ENCODE peak calls at places on chromosomes 5 and 9, in nine cellular contexts. O is prostate gland; C is tibial nerve; H is stimulated activated CD4-positive, alpha-beta T cell treated with anti-CD3 and anti-CD28 coated beads, Interleukin-12 subunit alpha, Interleukin-12 subunit beta, amount 100 ng/mL, for 4 hours; L is cardiac muscle cell; E is stimulated activated CD8-positive, alpha-beta memory T cell treated with anti-CD3 and anti-CD28 coated beads, Interleukin-4, amount 100 ng/mL, for 4 hours; Y is CD4-positive, CD25-positive, alpha-beta regulatory T cell; G is GM23248; D is AG20443. T is an unnamed sample.

GRCh38 chr5:68424799-68425537 is 209.4 kb downstream of the PIK3R1 start:
- DNase-seq in O (no peak), C (no peak), H (no peak), L (no peak), E (peak; percentile 13), Y (peak; percentile 24), G (peak; percentile 77), D (peak; percentile 52), T (no peak)

GRCh38 chr9:99365233-99365980 is 143.3 kb downstream of the SEC61B start:
- DNase-seq in O (no peak), C (no peak), H (no peak), L (peak; percentile 21), E (no peak), Y (no peak), G (peak; percentile 36), D (peak; percentile 46), T (no peak)

GRCh38 chr5:144361406-144361805 is 190.7 kb downstream of the KCTD16 start:
- DNase-seq in O (no peak), C (no peak), H (no peak), L (no peak), E (no peak), Y (no peak), G (no peak), D (no peak), T (no peak)

GRCh38 chr5:1876708-1877433 is 5.9 kb downstream of the IRX4 start:
- DNase-seq in O (no peak), C (no peak), H (no peak), L (peak; percentile 63), E (no peak), Y (no peak), G (no peak), D (no peak), T (no peak)

GRCh38 chr5:92945630-92946097 is 635.4 kb downstream of the NR2F1-AS1 start:
- DNase-seq in O (no peak), C (no peak), H (no peak), L (no peak), E (no peak), Y (no peak), G (peak; percentile 22), D (peak; percentile 27), T (no peak)

GRCh38 chr9:87087197-87087596 is 139.9 kb upstream of the GAS1 start:
- DNase-seq in O (no peak), C (no peak), H (no peak), L (no peak), E (no peak), Y (no peak), G (no peak), D (no peak), T (no peak)

GRCh38 chr9:127133739-127134167 is 11.3 kb upstream of the ANGPTL2 start:
- DNase-seq in O (peak; percentile 50), C (peak; percentile 51), H (no peak), L (peak; percentile 21), E (no peak), Y (no peak), G (peak; percentile 92), D (peak; percentile 85), T (no peak)

GRCh38 chr5:169628891-169629290 is 8.2 kb upstream of the DOCK2 start:
- DNase-seq in O (no peak), C (no peak), H (no peak), L (no peak), E (no peak), Y (no peak), G (peak; percentile 90), D (peak; percentile 68), T (no peak)

GRCh38 chr9:87187656-87188055 is 240.3 kb upstream of the GAS1 start:
- DNase-seq in O (no peak), C (no peak), H (no peak), L (no peak), E (no peak), Y (no peak), G (no peak), D (no peak), T (no peak)

GRCh38 chr5:133757396-133757795 is 145.1 kb upstream of the FSTL4 start:
- DNase-seq in O (no peak), C (no peak), H (no peak), L (no peak), E (no peak), Y (no peak), G (no peak), D (no peak), T (no peak)

GRCh38 chr5:60470881-60471280 is 229.1 kb downstream of the DEPDC1B start:
- DNase-seq in O (no peak), C (no peak), H (no peak), L (no peak), E (no peak), Y (no peak), G (no peak), D (no peak), T (no peak)

GRCh38 chr9:4167728-4168127 is 132.1 kb downstream of the GLIS3 start:
- DNase-seq in O (no peak), C (no peak), H (no peak), L (no peak), E (no peak), Y (no peak), G (no peak), D (no peak), T (no peak)

GRCh38 chr5:16550316-16550952 is 66.4 kb downstream of the RETREG1 start:
- DNase-seq in O (no peak), C (no peak), H (peak; percentile 5), L (peak; percentile 52), E (no peak), Y (peak; percentile 4), G (peak; percentile 77), D (peak; percentile 68), T (no peak)

GRCh38 chr9:79256691-79257213 is 315.0 kb upstream of the TLE4 start:
- DNase-seq in O (no peak), C (no peak), H (no peak), L (no peak), E (no peak), Y (no peak), G (peak; percentile 55), D (peak; percentile 61), T (peak; percentile 42)

GRCh38 chr9:35568196-35568595 is 36.9 kb upstream of the TESK1 start:
- DNase-seq in O (no peak), C (no peak), H (no peak), L (no peak), E (no peak), Y (no peak), G (no peak), D (no peak), T (no peak)

GRCh38 chr5:163434410-163434866 is 3.0 kb upstream of the CCNG1 start:
- DNase-seq in O (peak; percentile 11), C (no peak), H (peak; percentile 12), L (no peak), E (no peak), Y (no peak), G (no peak), D (no peak), T (no peak)

GRCh38 chr5:130222638-130223037 is 318.4 kb downstream of the CHSY3 start:
- DNase-seq in O (no peak), C (no peak), H (no peak), L (no peak), E (no peak), Y (no peak), G (no peak), D (no peak), T (no peak)

GRCh38 chr9:96050048-96050875 is 174.8 kb downstream of the ERCC6L2 start:
- DNase-seq in O (no peak), C (no peak), H (no peak), L (no peak), E (no peak), Y (no peak), G (no peak), D (no peak), T (no peak)

GRCh38 chr9:133761641-133762248 is 23.6 kb upstream of the SARDH start:
- DNase-seq in O (no peak), C (no peak), H (no peak), L (no peak), E (no peak), Y (no peak), G (no peak), D (no peak), T (peak; percentile 13)

GRCh38 chr5:90855296-90855990 is 296.8 kb downstream of the ADGRV1 start:
- DNase-seq in O (no peak), C (no peak), H (no peak), L (no peak), E (no peak), Y (no peak), G (no peak), D (no peak), T (no peak)

GRCh38 chr5:148443998-148444397 is 60.2 kb downstream of the FBXO38 start:
- DNase-seq in O (peak; percentile 49), C (no peak), H (peak; percentile 21), L (peak; percentile 80), E (no peak), Y (peak; percentile 45), G (peak; percentile 76), D (peak; percentile 62), T (peak; percentile 49)

GRCh38 chr5:138646671-138647070 is 71.5 kb upstream of the HSPA9 start:
- DNase-seq in O (no peak), C (no peak), H (no peak), L (no peak), E (no peak), Y (no peak), G (no peak), D (no peak), T (no peak)

GRCh38 chr9:10274983-10275382 is 337.8 kb downstream of the PTPRD start:
- DNase-seq in O (no peak), C (no peak), H (no peak), L (peak; percentile 5), E (no peak), Y (no peak), G (no peak), D (no peak), T (no peak)

GRCh38 chr5:120803282-120803681 is 339.2 kb downstream of the PRR16 start:
- DNase-seq in O (no peak), C (no peak), H (no peak), L (no peak), E (no peak), Y (no peak), G (peak; percentile 63), D (peak; percentile 24), T (no peak)

GRCh38 chr5:180607861-180608571 is 16.7 kb upstream of the SCGB3A1 start:
- DNase-seq in O (no peak), C (no peak), H (no peak), L (peak; percentile 55), E (no peak), Y (no peak), G (no peak), D (no peak), T (no peak)